ENCODE peak calls at places on chromosome 12, in eight cellular contexts. Q, X, A, Y, P, U, F and J are unnamed samples.

GRCh38 chr12:114167431-114167830 is 201.3 kb upstream of the RBM19 start:
- DNase-seq in Q (no peak), X (no peak), A (no peak), Y (no peak), P (no peak), U (peak), F (peak), J (no peak)

GRCh38 chr12:93107943-93108342 is 178.8 kb upstream of the EEA1 start:
- DNase-seq in Q (no peak), X (no peak), A (no peak), Y (no peak), P (no peak), U (no peak), F (no peak), J (no peak)

GRCh38 chr12:124655317-124656213 is 88.2 kb upstream of the NCOR2 start:
- DNase-seq in Q (no peak), X (peak), A (peak), Y (no peak), P (no peak), U (peak), F (peak), J (no peak)

GRCh38 chr12:104790296-104791125 is 167.6 kb downstream of the SLC41A2 start:
- DNase-seq in Q (peak), X (no peak), A (peak), Y (no peak), P (peak), U (no peak), F (no peak), J (no peak)

GRCh38 chr12:14261096-14261495 is 104.4 kb upstream of the ATF7IP start:
- DNase-seq in Q (no peak), X (no peak), A (peak), Y (no peak), P (no peak), U (no peak), F (no peak), J (no peak)

GRCh38 chr12:132483612-132484011 is 6.3 kb upstream of the FBRSL1 start:
- DNase-seq in Q (no peak), X (no peak), A (no peak), Y (no peak), P (no peak), U (no peak), F (no peak), J (no peak)

GRCh38 chr12:2609020-2609419 is 185.8 kb upstream of the FKBP4 start:
- DNase-seq in Q (no peak), X (no peak), A (no peak), Y (no peak), P (no peak), U (no peak), F (no peak), J (no peak)

GRCh38 chr12:55017421-55017820 is 2.4 kb upstream of the NEUROD4 start:
- DNase-seq in Q (no peak), X (no peak), A (no peak), Y (no peak), P (no peak), U (no peak), F (no peak), J (no peak)

GRCh38 chr12:14403711-14404164 is 38.3 kb downstream of the ATF7IP start:
- DNase-seq in Q (no peak), X (no peak), A (no peak), Y (no peak), P (peak), U (peak), F (peak), J (no peak)

GRCh38 chr12:110227138-110227537 is 53.9 kb upstream of the ATP2A2 start:
- DNase-seq in Q (no peak), X (no peak), A (no peak), Y (no peak), P (no peak), U (no peak), F (no peak), J (no peak)

GRCh38 chr12:122090759-122091535 is 12.4 kb downstream of the MLXIP start:
- DNase-seq in Q (no peak), X (no peak), A (no peak), Y (no peak), P (no peak), U (peak), F (peak), J (no peak)

GRCh38 chr12:48814313-48815280 is 3.7 kb upstream of the CACNB3 start:
- DNase-seq in Q (peak), X (peak), A (peak), Y (no peak), P (peak), U (peak), F (peak), J (no peak)

GRCh38 chr12:6376965-6377666 is 1.8 kb upstream of the SCNN1A start:
- DNase-seq in Q (no peak), X (no peak), A (no peak), Y (no peak), P (no peak), U (no peak), F (no peak), J (no peak)

GRCh38 chr12:132171968-132172521 is 27.8 kb downstream of the NOC4L start:
- DNase-seq in Q (no peak), X (no peak), A (peak), Y (no peak), P (no peak), U (no peak), F (no peak), J (no peak)

GRCh38 chr12:9888665-9889273 is 7.5 kb downstream of the KLRF2 start:
- DNase-seq in Q (no peak), X (no peak), A (no peak), Y (no peak), P (no peak), U (no peak), F (no peak), J (no peak)

GRCh38 chr12:114254172-114254571 is 151.8 kb downstream of the TBX5 start:
- DNase-seq in Q (no peak), X (no peak), A (no peak), Y (no peak), P (no peak), U (no peak), F (no peak), J (no peak)

GRCh38 chr12:69425417-69425816 is 44.8 kb upstream of the FRS2 start:
- DNase-seq in Q (no peak), X (no peak), A (no peak), Y (no peak), P (no peak), U (no peak), F (no peak), J (no peak)

GRCh38 chr12:123533672-123534643 is at the start of gene RILPL1:
- DNase-seq in Q (peak), X (peak), A (peak), Y (no peak), P (peak), U (peak), F (no peak), J (no peak)

GRCh38 chr12:48823281-48823680 is 5.0 kb downstream of the CACNB3 start:
- DNase-seq in Q (no peak), X (no peak), A (no peak), Y (no peak), P (no peak), U (no peak), F (no peak), J (no peak)

GRCh38 chr12:63206908-63207307 is 55.9 kb upstream of the AVPR1A start:
- DNase-seq in Q (no peak), X (no peak), A (no peak), Y (no peak), P (no peak), U (peak), F (peak), J (no peak)

GRCh38 chr12:120598674-120599463 is 17.7 kb upstream of the POP5 start:
- DNase-seq in Q (no peak), X (no peak), A (no peak), Y (peak), P (no peak), U (peak), F (peak), J (no peak)

GRCh38 chr12:10960260-10960659 is 21.2 kb upstream of the TAS2R14 start:
- DNase-seq in Q (no peak), X (no peak), A (no peak), Y (no peak), P (no peak), U (no peak), F (no peak), J (no peak)

GRCh38 chr12:102413396-102413795 is 67.0 kb downstream of the IGF1 start:
- DNase-seq in Q (no peak), X (no peak), A (no peak), Y (no peak), P (no peak), U (no peak), F (no peak), J (no peak)

GRCh38 chr12:80698266-80698665 is 9.2 kb upstream of the MYF6 start:
- DNase-seq in Q (no peak), X (no peak), A (no peak), Y (no peak), P (no peak), U (no peak), F (no peak), J (no peak)

GRCh38 chr12:28290262-28290661 is 100.0 kb downstream of the CCDC91 start:
- DNase-seq in Q (no peak), X (no peak), A (no peak), Y (no peak), P (no peak), U (peak), F (no peak), J (no peak)

GRCh38 chr12:3630621-3631271 is 122.2 kb downstream of the CRACR2A start:
- DNase-seq in Q (no peak), X (no peak), A (no peak), Y (no peak), P (no peak), U (no peak), F (no peak), J (no peak)

GRCh38 chr12:108573310-108573709 is 10.9 kb downstream of the ISCU start:
- DNase-seq in Q (no peak), X (no peak), A (no peak), Y (no peak), P (peak), U (no peak), F (no peak), J (no peak)

GRCh38 chr12:94618995-94619695 is 31.2 kb downstream of the TMCC3 start:
- DNase-seq in Q (no peak), X (no peak), A (no peak), Y (no peak), P (no peak), U (peak), F (peak), J (peak)

GRCh38 chr12:60834806-60835205 is 1239.0 kb downstream of the SLC16A7 start:
- DNase-seq in Q (no peak), X (no peak), A (no peak), Y (no peak), P (no peak), U (no peak), F (no peak), J (no peak)

GRCh38 chr12:19288603-19289244 is 150.6 kb upstream of the AEBP2 start:
- DNase-seq in Q (no peak), X (no peak), A (no peak), Y (no peak), P (no peak), U (peak), F (peak), J (no peak)

GRCh38 chr12:102107970-102108369 is 11.9 kb downstream of the NUP37 start:
- DNase-seq in Q (no peak), X (no peak), A (no peak), Y (no peak), P (no peak), U (no peak), F (no peak), J (no peak)

GRCh38 chr12:116066381-116067230 is 210.9 kb downstream of the MED13L start:
- DNase-seq in Q (peak), X (no peak), A (peak), Y (no peak), P (no peak), U (peak), F (peak), J (peak)

GRCh38 chr12:104520242-104520900 is 63.6 kb downstream of the CHST11 start:
- DNase-seq in Q (no peak), X (no peak), A (no peak), Y (no peak), P (peak), U (no peak), F (no peak), J (no peak)

GRCh38 chr12:86006727-86007126 is 132.6 kb downstream of the NTS start:
- DNase-seq in Q (no peak), X (no peak), A (no peak), Y (no peak), P (no peak), U (peak), F (no peak), J (no peak)

GRCh38 chr12:108565976-108566375 is 3.6 kb downstream of the ISCU start:
- DNase-seq in Q (no peak), X (peak), A (peak), Y (no peak), P (peak), U (peak), F (peak), J (peak)

GRCh38 chr12:23204933-23205778 is 580.2 kb downstream of the ETNK1 start:
- DNase-seq in Q (peak), X (no peak), A (no peak), Y (no peak), P (peak), U (peak), F (peak), J (peak)

GRCh38 chr12:45914090-45914489 is 76.3 kb downstream of the SCAF11 start:
- DNase-seq in Q (no peak), X (no peak), A (no peak), Y (no peak), P (no peak), U (peak), F (peak), J (no peak)

GRCh38 chr12:57238854-57239554 is 9.5 kb downstream of the SHMT2 start:
- DNase-seq in Q (peak), X (peak), A (peak), Y (peak), P (peak), U (peak), F (peak), J (no peak)

GRCh38 chr12:20822415-20822814 is 11.9 kb downstream of the SLCO1B3 start:
- DNase-seq in Q (no peak), X (no peak), A (no peak), Y (no peak), P (no peak), U (no peak), F (no peak), J (no peak)

GRCh38 chr12:44299524-44299923 is 463.6 kb downstream of the TMEM117 start:
- DNase-seq in Q (no peak), X (no peak), A (no peak), Y (no peak), P (no peak), U (no peak), F (no peak), J (no peak)